ENCODE peak calls at places on chromosome 18, in ten cellular contexts. One of them, this sample, is unnamed.

GRCh38 chr18:33557706-33558105 is 20.3 kb upstream of the ASXL3 start:
- DNase-seq in transverse colon: no peak
- DNase-seq in HT-29: no peak
- DNase-seq in M059J: no peak
- DNase-seq in NCI-H82: no peak
- DNase-seq in AG10803: no peak
- DNase-seq in hypothalamus: no peak
- DNase-seq in fibroblast of the aortic adventitia: no peak
- DNase-seq in NCI-H1048: no peak
- DNase-seq in activated CD4-positive, alpha-beta T cell treated with anti-CD3 and anti-CD28 coated beads, Interleukin-2, amount 10 ng/mL, durations not matched to agents 24 days and 14 days: no peak
- DNase-seq in this sample: no peak

GRCh38 chr18:49020129-49020528 is 69.4 kb upstream of the SMAD7 start:
- DNase-seq in transverse colon: peak
- DNase-seq in HT-29: no peak
- DNase-seq in M059J: no peak
- DNase-seq in NCI-H82: no peak
- DNase-seq in AG10803: no peak
- DNase-seq in hypothalamus: no peak
- DNase-seq in fibroblast of the aortic adventitia: no peak
- DNase-seq in NCI-H1048: no peak
- DNase-seq in activated CD4-positive, alpha-beta T cell treated with anti-CD3 and anti-CD28 coated beads, Interleukin-2, amount 10 ng/mL, durations not matched to agents 24 days and 14 days: no peak
- DNase-seq in this sample: no peak

GRCh38 chr18:5275872-5276271 is 19.7 kb downstream of the ZBTB14 start:
- DNase-seq in transverse colon: no peak
- DNase-seq in HT-29: no peak
- DNase-seq in M059J: no peak
- DNase-seq in NCI-H82: peak
- DNase-seq in AG10803: no peak
- DNase-seq in hypothalamus: no peak
- DNase-seq in fibroblast of the aortic adventitia: no peak
- DNase-seq in NCI-H1048: no peak
- DNase-seq in activated CD4-positive, alpha-beta T cell treated with anti-CD3 and anti-CD28 coated beads, Interleukin-2, amount 10 ng/mL, durations not matched to agents 24 days and 14 days: no peak
- DNase-seq in this sample: no peak

GRCh38 chr18:26540041-26540628 is 8.2 kb downstream of the KCTD1 start:
- DNase-seq in transverse colon: no peak
- DNase-seq in HT-29: no peak
- DNase-seq in M059J: peak
- DNase-seq in NCI-H82: peak
- DNase-seq in AG10803: peak
- DNase-seq in hypothalamus: no peak
- DNase-seq in fibroblast of the aortic adventitia: peak
- DNase-seq in NCI-H1048: no peak
- DNase-seq in activated CD4-positive, alpha-beta T cell treated with anti-CD3 and anti-CD28 coated beads, Interleukin-2, amount 10 ng/mL, durations not matched to agents 24 days and 14 days: no peak
- DNase-seq in this sample: peak

GRCh38 chr18:54162431-54162830 is 62.0 kb downstream of the MBD2 start:
- DNase-seq in transverse colon: no peak
- DNase-seq in HT-29: no peak
- DNase-seq in M059J: peak
- DNase-seq in NCI-H82: no peak
- DNase-seq in AG10803: peak
- DNase-seq in hypothalamus: no peak
- DNase-seq in fibroblast of the aortic adventitia: peak
- DNase-seq in NCI-H1048: no peak
- DNase-seq in activated CD4-positive, alpha-beta T cell treated with anti-CD3 and anti-CD28 coated beads, Interleukin-2, amount 10 ng/mL, durations not matched to agents 24 days and 14 days: no peak
- DNase-seq in this sample: peak

GRCh38 chr18:68676913-68677312 is 38.0 kb downstream of the TMX3 start:
- DNase-seq in transverse colon: no peak
- DNase-seq in HT-29: no peak
- DNase-seq in M059J: no peak
- DNase-seq in NCI-H82: no peak
- DNase-seq in AG10803: peak
- DNase-seq in hypothalamus: no peak
- DNase-seq in fibroblast of the aortic adventitia: peak
- DNase-seq in NCI-H1048: no peak
- DNase-seq in activated CD4-positive, alpha-beta T cell treated with anti-CD3 and anti-CD28 coated beads, Interleukin-2, amount 10 ng/mL, durations not matched to agents 24 days and 14 days: peak
- DNase-seq in this sample: no peak

GRCh38 chr18:9722691-9723090 is 14.6 kb downstream of the RAB31 start:
- DNase-seq in transverse colon: peak
- DNase-seq in HT-29: peak
- DNase-seq in M059J: no peak
- DNase-seq in NCI-H82: peak
- DNase-seq in AG10803: peak
- DNase-seq in hypothalamus: no peak
- DNase-seq in fibroblast of the aortic adventitia: no peak
- DNase-seq in NCI-H1048: no peak
- DNase-seq in activated CD4-positive, alpha-beta T cell treated with anti-CD3 and anti-CD28 coated beads, Interleukin-2, amount 10 ng/mL, durations not matched to agents 24 days and 14 days: no peak
- DNase-seq in this sample: no peak

GRCh38 chr18:73724908-73725307 is 422.7 kb downstream of the FBXO15 start:
- DNase-seq in transverse colon: no peak
- DNase-seq in HT-29: no peak
- DNase-seq in M059J: no peak
- DNase-seq in NCI-H82: no peak
- DNase-seq in AG10803: peak
- DNase-seq in hypothalamus: no peak
- DNase-seq in fibroblast of the aortic adventitia: peak
- DNase-seq in NCI-H1048: no peak
- DNase-seq in activated CD4-positive, alpha-beta T cell treated with anti-CD3 and anti-CD28 coated beads, Interleukin-2, amount 10 ng/mL, durations not matched to agents 24 days and 14 days: no peak
- DNase-seq in this sample: no peak

GRCh38 chr18:51275712-51276473 is 78.4 kb upstream of the MEX3C start:
- DNase-seq in transverse colon: peak
- DNase-seq in HT-29: no peak
- DNase-seq in M059J: no peak
- DNase-seq in NCI-H82: peak
- DNase-seq in AG10803: peak
- DNase-seq in hypothalamus: no peak
- DNase-seq in fibroblast of the aortic adventitia: peak
- DNase-seq in NCI-H1048: no peak
- DNase-seq in activated CD4-positive, alpha-beta T cell treated with anti-CD3 and anti-CD28 coated beads, Interleukin-2, amount 10 ng/mL, durations not matched to agents 24 days and 14 days: no peak
- DNase-seq in this sample: peak

GRCh38 chr18:75132068-75132467 is 76.9 kb downstream of the PTGR3 start:
- DNase-seq in transverse colon: no peak
- DNase-seq in HT-29: no peak
- DNase-seq in M059J: no peak
- DNase-seq in NCI-H82: no peak
- DNase-seq in AG10803: no peak
- DNase-seq in hypothalamus: no peak
- DNase-seq in fibroblast of the aortic adventitia: no peak
- DNase-seq in NCI-H1048: no peak
- DNase-seq in activated CD4-positive, alpha-beta T cell treated with anti-CD3 and anti-CD28 coated beads, Interleukin-2, amount 10 ng/mL, durations not matched to agents 24 days and 14 days: no peak
- DNase-seq in this sample: no peak